ENCODE peak calls at places on chromosomes 4 and X, in nine cellular contexts. One of them, this sample, is unnamed.

GRCh38 chr4:125254111-125254510 is 60.6 kb upstream of the FAT4 start:
- DNase-seq in GM13977: no peak
- DNase-seq in cardiac fibroblast: peak
- DNase-seq in HCEC 1CT: peak
- DNase-seq in T-helper 2 cell: no peak
- DNase-seq in islet precursor cell: no peak
- DNase-seq in stimulated activated effector memory CD8-positive, alpha-beta T cell treated with anti-CD3 and anti-CD28 coated beads, Interleukin-12 subunit alpha, Interleukin-12 subunit beta, amount 100 ng/mL, for 72 hours: no peak
- DNase-seq in nucleus accumbens: no peak
- DNase-seq in HT1080: no peak
- DNase-seq in this sample: no peak

GRCh38 chrX:84475101-84475500 is 27.2 kb downstream of the HDX start:
- DNase-seq in GM13977: no peak
- DNase-seq in cardiac fibroblast: no peak
- DNase-seq in HCEC 1CT: no peak
- DNase-seq in T-helper 2 cell: no peak
- DNase-seq in islet precursor cell: no peak
- DNase-seq in stimulated activated effector memory CD8-positive, alpha-beta T cell treated with anti-CD3 and anti-CD28 coated beads, Interleukin-12 subunit alpha, Interleukin-12 subunit beta, amount 100 ng/mL, for 72 hours: no peak
- DNase-seq in nucleus accumbens: no peak
- DNase-seq in HT1080: no peak
- DNase-seq in this sample: no peak

GRCh38 chr4:95255396-95256107 is 293.2 kb downstream of the UNC5C start:
- DNase-seq in GM13977: no peak
- DNase-seq in cardiac fibroblast: peak
- DNase-seq in HCEC 1CT: no peak
- DNase-seq in T-helper 2 cell: no peak
- DNase-seq in islet precursor cell: no peak
- DNase-seq in stimulated activated effector memory CD8-positive, alpha-beta T cell treated with anti-CD3 and anti-CD28 coated beads, Interleukin-12 subunit alpha, Interleukin-12 subunit beta, amount 100 ng/mL, for 72 hours: no peak
- DNase-seq in nucleus accumbens: no peak
- DNase-seq in HT1080: peak
- DNase-seq in this sample: peak

GRCh38 chrX:54714424-54714823 is 83.6 kb downstream of the ITIH6 start:
- DNase-seq in GM13977: no peak
- DNase-seq in cardiac fibroblast: no peak
- DNase-seq in HCEC 1CT: no peak
- DNase-seq in T-helper 2 cell: no peak
- DNase-seq in islet precursor cell: no peak
- DNase-seq in stimulated activated effector memory CD8-positive, alpha-beta T cell treated with anti-CD3 and anti-CD28 coated beads, Interleukin-12 subunit alpha, Interleukin-12 subunit beta, amount 100 ng/mL, for 72 hours: no peak
- DNase-seq in nucleus accumbens: no peak
- DNase-seq in HT1080: no peak
- DNase-seq in this sample: no peak

GRCh38 chr4:40980318-40980883 is 230.6 kb downstream of the NSUN7 start:
- DNase-seq in GM13977: no peak
- DNase-seq in cardiac fibroblast: no peak
- DNase-seq in HCEC 1CT: peak
- DNase-seq in T-helper 2 cell: no peak
- DNase-seq in islet precursor cell: no peak
- DNase-seq in stimulated activated effector memory CD8-positive, alpha-beta T cell treated with anti-CD3 and anti-CD28 coated beads, Interleukin-12 subunit alpha, Interleukin-12 subunit beta, amount 100 ng/mL, for 72 hours: no peak
- DNase-seq in nucleus accumbens: no peak
- DNase-seq in HT1080: no peak
- DNase-seq in this sample: peak

GRCh38 chr4:153153339-153153851 is 50.8 kb upstream of the TRIM2 start:
- DNase-seq in GM13977: peak
- DNase-seq in cardiac fibroblast: peak
- DNase-seq in HCEC 1CT: no peak
- DNase-seq in T-helper 2 cell: peak
- DNase-seq in islet precursor cell: peak
- DNase-seq in stimulated activated effector memory CD8-positive, alpha-beta T cell treated with anti-CD3 and anti-CD28 coated beads, Interleukin-12 subunit alpha, Interleukin-12 subunit beta, amount 100 ng/mL, for 72 hours: peak
- DNase-seq in nucleus accumbens: peak
- DNase-seq in HT1080: no peak
- DNase-seq in this sample: peak

GRCh38 chrX:118212817-118213183 is 96.2 kb upstream of the KLHL13 start:
- DNase-seq in GM13977: peak
- DNase-seq in cardiac fibroblast: no peak
- DNase-seq in HCEC 1CT: no peak
- DNase-seq in T-helper 2 cell: no peak
- DNase-seq in islet precursor cell: no peak
- DNase-seq in stimulated activated effector memory CD8-positive, alpha-beta T cell treated with anti-CD3 and anti-CD28 coated beads, Interleukin-12 subunit alpha, Interleukin-12 subunit beta, amount 100 ng/mL, for 72 hours: no peak
- DNase-seq in nucleus accumbens: no peak
- DNase-seq in HT1080: no peak
- DNase-seq in this sample: no peak

GRCh38 chrX:97547873-97548578 is 664.3 kb downstream of the RPA4 start:
- DNase-seq in GM13977: no peak
- DNase-seq in cardiac fibroblast: peak
- DNase-seq in HCEC 1CT: no peak
- DNase-seq in T-helper 2 cell: no peak
- DNase-seq in islet precursor cell: peak
- DNase-seq in stimulated activated effector memory CD8-positive, alpha-beta T cell treated with anti-CD3 and anti-CD28 coated beads, Interleukin-12 subunit alpha, Interleukin-12 subunit beta, amount 100 ng/mL, for 72 hours: no peak
- DNase-seq in nucleus accumbens: no peak
- DNase-seq in HT1080: peak
- DNase-seq in this sample: peak

GRCh38 chr4:74453037-74453635 is 8.2 kb downstream of the AREG start:
- DNase-seq in GM13977: no peak
- DNase-seq in cardiac fibroblast: no peak
- DNase-seq in HCEC 1CT: no peak
- DNase-seq in T-helper 2 cell: no peak
- DNase-seq in islet precursor cell: no peak
- DNase-seq in stimulated activated effector memory CD8-positive, alpha-beta T cell treated with anti-CD3 and anti-CD28 coated beads, Interleukin-12 subunit alpha, Interleukin-12 subunit beta, amount 100 ng/mL, for 72 hours: no peak
- DNase-seq in nucleus accumbens: no peak
- DNase-seq in HT1080: no peak
- DNase-seq in this sample: no peak

This sample was measured in PC-3.